ENCODE peak calls at places on chromosome 11, in five cellular contexts. H, M, B, X and R are unnamed samples.
A peak's percentile ranks its signal among the peaks of the same experiment; 100 is the strongest.

GRCh38 chr11:67577951-67578350 is 5.7 kb upstream of the GSTP1 start:
- DNase-seq in H (no peak), M (peak; percentile 52), B (no peak), X (no peak), R (no peak)

GRCh38 chr11:128610765-128611617 is 23.6 kb upstream of the ETS1 start:
- DNase-seq in H (no peak), M (no peak), B (peak; percentile 98), X (no peak), R (no peak)

GRCh38 chr11:446886-447285 is 3.2 kb upstream of the PTDSS2 start:
- DNase-seq in H (no peak), M (no peak), B (peak; percentile 24), X (no peak), R (no peak)

GRCh38 chr11:297666-298405 is 1.5 kb downstream of the IFITM5 start:
- DNase-seq in H (peak; percentile 24), M (peak; percentile 18), B (no peak), X (peak; percentile 51), R (no peak)

GRCh38 chr11:35852056-35852455 is 91.8 kb upstream of the LDLRAD3 start:
- DNase-seq in H (no peak), M (no peak), B (no peak), X (peak; percentile 22), R (no peak)

GRCh38 chr11:2097356-2097997 is 41.7 kb downstream of the IGF2 start:
- DNase-seq in H (peak; percentile 92), M (peak; percentile 51), B (no peak), X (peak; percentile 59), R (no peak)

GRCh38 chr11:3989891-3990290 is 104.7 kb upstream of the RRM1 start:
- DNase-seq in H (no peak), M (no peak), B (no peak), X (no peak), R (no peak)

GRCh38 chr11:118370774-118371173 is 11.4 kb downstream of the UBE4A start:
- DNase-seq in H (no peak), M (no peak), B (no peak), X (no peak), R (no peak)

GRCh38 chr11:128522943-128523518 is 64.3 kb downstream of the ETS1 start:
- DNase-seq in H (no peak), M (no peak), B (no peak), X (no peak), R (no peak)

GRCh38 chr11:73186294-73186850 is 31.7 kb upstream of the P2RY2 start:
- DNase-seq in H (no peak), M (no peak), B (no peak), X (no peak), R (no peak)

GRCh38 chr11:74325649-74326645 is 14.5 kb upstream of the P4HA3 start:
- DNase-seq in H (no peak), M (no peak), B (no peak), X (peak; percentile 92), R (peak; percentile 54)

GRCh38 chr11:32893091-32893946 is 708 bp downstream of the QSER1 start:
- DNase-seq in H (peak; percentile 92), M (peak; percentile 60), B (peak; percentile 80), X (peak; percentile 67), R (no peak)

GRCh38 chr11:132125855-132126841 is 755.7 kb downstream of the NTM start:
- DNase-seq in H (peak; percentile 52), M (no peak), B (no peak), X (no peak), R (no peak)

GRCh38 chr11:76510060-76511047 is 65.5 kb downstream of the EMSY start:
- DNase-seq in H (peak; percentile 57), M (no peak), B (no peak), X (no peak), R (no peak)

GRCh38 chr11:87128372-87128771 is 90.6 kb downstream of the TMEM135 start:
- DNase-seq in H (no peak), M (no peak), B (no peak), X (no peak), R (no peak)

GRCh38 chr11:130042093-130042591 is 27.6 kb upstream of the APLP2 start:
- DNase-seq in H (no peak), M (no peak), B (peak; percentile 47), X (peak; percentile 40), R (no peak)

GRCh38 chr11:19589567-19590260 is 122.9 kb upstream of the NAV2 start:
- DNase-seq in H (no peak), M (no peak), B (no peak), X (no peak), R (no peak)

GRCh38 chr11:10181811-10182210 is 112.2 kb downstream of the SBF2 start:
- DNase-seq in H (no peak), M (no peak), B (peak; percentile 35), X (no peak), R (no peak)

GRCh38 chr11:134566311-134566710 is 154.3 kb upstream of the B3GAT1 start:
- DNase-seq in H (no peak), M (no peak), B (no peak), X (no peak), R (no peak)

GRCh38 chr11:8699903-8700302 is 17.3 kb downstream of the RPL27A start:
- DNase-seq in H (peak; percentile 15), M (no peak), B (no peak), X (peak; percentile 74), R (peak; percentile 76)

GRCh38 chr11:75733346-75734107 is 15.9 kb downstream of the MOGAT2 start:
- DNase-seq in H (peak; percentile 39), M (no peak), B (no peak), X (no peak), R (no peak)

GRCh38 chr11:71895961-71896360 is 17.7 kb downstream of the DEFB131B start:
- DNase-seq in H (no peak), M (no peak), B (no peak), X (no peak), R (no peak)

GRCh38 chr11:6225896-6226295 is 8.5 kb downstream of the FHIP1B start:
- DNase-seq in H (no peak), M (no peak), B (no peak), X (no peak), R (no peak)
- H3K27ac ChIP-seq in H (no peak overlapping the region), M (no peak overlapping the region), B (no peak overlapping the region), X (no peak overlapping the region), R (no peak overlapping the region)

GRCh38 chr11:7523416-7524210 is 9.8 kb downstream of the PPFIBP2 start:
- DNase-seq in H (no peak), M (no peak), B (no peak), X (no peak), R (no peak)

GRCh38 chr11:7520011-7520942 is 6.5 kb downstream of the PPFIBP2 start:
- DNase-seq in H (no peak), M (no peak), B (peak; percentile 70), X (no peak), R (no peak)

GRCh38 chr11:7522106-7522505 is 8.3 kb downstream of the PPFIBP2 start:
- DNase-seq in H (no peak), M (no peak), B (no peak), X (no peak), R (no peak)

GRCh38 chr11:7520981-7521487 is 7.2 kb downstream of the PPFIBP2 start:
- DNase-seq in H (no peak), M (no peak), B (peak; percentile 75), X (no peak), R (no peak)

GRCh38 chr11:7522546-7522945 is 8.7 kb downstream of the PPFIBP2 start:
- DNase-seq in H (no peak), M (no peak), B (no peak), X (no peak), R (no peak)
- H3K27ac ChIP-seq in H (no peak overlapping the region), M (no peak overlapping the region), B (peak overlapping the region; percentile 97), X (no peak overlapping the region), R (peak overlapping the region; percentile 27)

DNA sequence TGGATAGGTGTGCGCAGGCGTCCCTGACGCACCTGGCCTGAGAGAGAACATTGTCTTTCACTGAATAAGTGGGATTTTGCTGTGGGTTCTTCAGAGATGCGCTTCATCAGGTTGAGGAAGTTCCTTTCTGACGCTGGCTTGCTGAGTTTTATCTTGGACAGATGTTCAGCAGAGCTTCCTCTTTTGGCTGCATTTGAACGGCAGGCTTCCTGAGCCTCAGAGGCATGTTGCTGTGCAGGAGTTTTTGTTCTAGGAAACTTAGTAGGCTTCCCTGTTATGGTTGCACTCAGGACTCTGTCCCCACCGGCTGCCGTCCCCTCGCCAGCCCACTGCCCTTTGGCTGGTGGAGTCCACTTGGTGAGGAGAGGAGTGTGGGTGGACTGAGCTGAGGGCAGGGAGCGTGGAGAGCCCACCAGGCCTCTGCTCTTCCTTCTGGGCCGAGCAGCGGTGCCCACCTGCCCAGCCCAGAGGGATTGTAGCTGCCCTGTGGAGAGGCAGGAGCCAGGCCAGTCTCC is 17.2 kb downstream of the FRMD8 start:
- DNase-seq in H (no peak), M (no peak), B (peak; percentile 94), X (peak; percentile 52), R (no peak)
- H3K27ac ChIP-seq in H (no peak overlapping the region), M (no peak overlapping the region), B (peak overlapping the region; percentile 90), X (peak overlapping the region; percentile 38), R (no peak overlapping the region)

DNA sequence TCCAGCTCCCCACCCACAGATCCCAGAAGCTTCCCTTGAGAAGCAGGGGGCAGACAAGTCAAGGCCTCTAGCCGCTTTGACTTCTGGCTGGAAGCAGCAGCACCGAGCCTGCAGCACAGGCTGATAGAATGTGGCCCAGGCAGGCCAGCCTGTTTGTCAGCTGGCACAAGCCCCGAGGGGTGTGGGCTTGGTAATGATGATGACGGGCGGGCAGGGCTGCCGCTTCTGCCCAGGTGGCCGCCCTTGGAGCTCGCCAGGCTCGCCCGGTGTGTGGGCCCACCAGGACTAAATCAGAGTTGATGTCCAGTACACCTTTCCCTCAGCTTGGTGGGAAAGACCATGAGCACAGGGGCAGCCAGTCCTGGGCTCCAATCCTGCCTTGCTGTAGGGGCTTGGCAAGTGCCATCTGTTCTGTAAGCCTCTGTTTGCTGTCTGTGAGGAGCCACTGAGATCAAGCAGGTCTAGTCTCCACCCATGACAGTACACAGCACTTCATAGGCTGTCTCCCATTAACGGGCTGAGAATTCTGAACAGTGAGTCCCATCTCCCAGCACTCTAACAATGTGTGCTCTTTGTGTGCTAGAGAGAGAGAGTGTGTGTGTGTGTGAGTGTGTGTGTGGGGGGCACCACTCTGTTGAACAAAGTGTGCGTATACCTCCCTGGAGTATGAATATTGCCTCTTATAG is 26.8 kb downstream of the MICAL2 start:
- DNase-seq in H (no peak), M (no peak), B (no peak), X (no peak), R (no peak)
- H3K27ac ChIP-seq in H (no peak overlapping the region), M (no peak overlapping the region), B (no peak overlapping the region), X (no peak overlapping the region), R (no peak overlapping the region)

GRCh38 chr11:113255741-113256140 is 58.6 kb upstream of the TTC12 start:
- DNase-seq in H (no peak), M (no peak), B (no peak), X (no peak), R (no peak)
- H3K27ac ChIP-seq in H (no peak overlapping the region), M (no peak overlapping the region), B (no peak overlapping the region), X (no peak overlapping the region), R (no peak overlapping the region)

GRCh38 chr11:18000760-18001159 is 12.1 kb downstream of the SERGEF start:
- DNase-seq in H (no peak), M (no peak), B (no peak), X (no peak), R (no peak)

GRCh38 chr11:18005376-18006129 is 7.3 kb downstream of the SERGEF start:
- DNase-seq in H (no peak), M (peak; percentile 22), B (no peak), X (no peak), R (no peak)

DNA sequence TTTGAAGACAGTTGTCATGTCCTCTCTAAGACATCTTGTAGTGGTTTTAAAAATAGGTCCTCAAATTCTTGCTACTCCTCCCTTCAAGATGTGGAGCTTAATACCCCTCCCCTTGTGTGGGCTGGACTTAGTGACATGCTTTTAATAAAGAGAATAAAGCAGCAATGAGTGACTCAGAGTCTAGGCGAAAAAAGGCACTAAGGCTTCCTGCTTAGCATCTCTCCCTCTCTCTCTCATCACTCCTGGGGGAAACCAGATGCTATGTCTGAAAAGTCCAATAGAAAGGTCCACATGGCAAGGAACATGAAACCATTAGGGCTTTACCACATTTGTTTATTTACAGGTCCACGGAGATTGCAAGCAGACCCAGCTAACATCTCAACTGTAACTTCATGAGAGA is 11.7 kb downstream of the SERGEF start:
- DNase-seq in H (no peak), M (no peak), B (no peak), X (no peak), R (no peak)
- H3K27ac ChIP-seq in H (no peak overlapping the region), M (no peak overlapping the region), B (no peak overlapping the region), X (no peak overlapping the region), R (no peak overlapping the region)